ENCODE peak calls at places on chromosomes 12 and 14, in seven cellular contexts. M, A, R, T, V, U and Z are unnamed samples.

GRCh38 chr12:77954156-77954555 is 123.5 kb downstream of the NAV3 start:
- DNase-seq in M (no peak), A (no peak), R (no peak), T (no peak), V (no peak), U (no peak), Z (no peak)

GRCh38 chr14:85590784-85591183 is 60.8 kb downstream of the FLRT2 start:
- DNase-seq in M (no peak), A (no peak), R (no peak), T (no peak), V (peak), U (no peak), Z (no peak)

GRCh38 chr12:51951843-51952722 is 584 bp downstream of the ACVR1B start:
- DNase-seq in M (peak), A (no peak), R (no peak), T (no peak), V (no peak), U (peak), Z (peak)

GRCh38 chr14:60958146-60958545 is 22.7 kb downstream of the TRMT5 start:
- DNase-seq in M (no peak), A (no peak), R (no peak), T (no peak), V (no peak), U (no peak), Z (no peak)

GRCh38 chr12:111437816-111438454 is 32.2 kb downstream of the SH2B3 start:
- DNase-seq in M (no peak), A (no peak), R (no peak), T (no peak), V (peak), U (no peak), Z (peak)

GRCh38 chr12:1083086-1083887 is 92.3 kb downstream of the ERC1 start:
- DNase-seq in M (no peak), A (no peak), R (no peak), T (no peak), V (no peak), U (no peak), Z (no peak)

GRCh38 chr12:87816186-87816585 is 213.0 kb downstream of the C12orf50 start:
- DNase-seq in M (no peak), A (no peak), R (no peak), T (no peak), V (no peak), U (no peak), Z (no peak)

GRCh38 chr12:5383961-5384360 is 47.9 kb upstream of the NTF3 start:
- DNase-seq in M (no peak), A (no peak), R (no peak), T (no peak), V (no peak), U (no peak), Z (no peak)

GRCh38 chr12:57133013-57133569 is 4.8 kb downstream of the LRP1 start:
- DNase-seq in M (no peak), A (no peak), R (no peak), T (no peak), V (no peak), U (no peak), Z (no peak)

GRCh38 chr12:11461433-11461832 is 66.1 kb upstream of the PRB2 start:
- DNase-seq in M (no peak), A (no peak), R (no peak), T (no peak), V (no peak), U (no peak), Z (no peak)

GRCh38 chr14:105409379-105409778 is 10.2 kb upstream of the MTA1 start:
- DNase-seq in M (no peak), A (no peak), R (no peak), T (no peak), V (no peak), U (no peak), Z (no peak)

GRCh38 chr14:52078093-52078492 is 9.2 kb upstream of the NID2 start:
- DNase-seq in M (no peak), A (no peak), R (no peak), T (no peak), V (no peak), U (no peak), Z (no peak)

GRCh38 chr14:47772652-47773051 is 97.2 kb upstream of the MDGA2 start:
- DNase-seq in M (no peak), A (no peak), R (no peak), T (no peak), V (no peak), U (no peak), Z (no peak)

GRCh38 chr14:99884834-99885648 is 91.8 kb downstream of the EML1 start:
- DNase-seq in M (peak), A (no peak), R (no peak), T (no peak), V (no peak), U (no peak), Z (no peak)

GRCh38 chr12:5031242-5031641 is 12.4 kb upstream of the KCNA5 start:
- DNase-seq in M (no peak), A (no peak), R (no peak), T (no peak), V (no peak), U (no peak), Z (no peak)

GRCh38 chr14:52000631-52001030 is 11.3 kb downstream of the RTRAF start:
- DNase-seq in M (no peak), A (no peak), R (no peak), T (no peak), V (no peak), U (no peak), Z (no peak)

GRCh38 chr12:32305163-32305562 is 94.2 kb upstream of the FGD4 start:
- DNase-seq in M (peak), A (no peak), R (no peak), T (no peak), V (no peak), U (no peak), Z (no peak)

GRCh38 chr12:106248177-106248848 is 493 bp upstream of the CKAP4 start:
- DNase-seq in M (no peak), A (peak), R (no peak), T (peak), V (no peak), U (peak), Z (peak)

GRCh38 chr12:132278421-132279183 is 50.8 kb downstream of the GALNT9 start:
- DNase-seq in M (no peak), A (peak), R (no peak), T (no peak), V (no peak), U (no peak), Z (no peak)

GRCh38 chr14:104590240-104590965 is 10.8 kb downstream of the C14orf180 start:
- DNase-seq in M (no peak), A (peak), R (no peak), T (no peak), V (no peak), U (no peak), Z (no peak)

GRCh38 chr14:21236948-21237797 is 32.1 kb downstream of the HNRNPC start:
- DNase-seq in M (no peak), A (no peak), R (no peak), T (no peak), V (no peak), U (no peak), Z (no peak)

GRCh38 chr12:25950329-25951115 is 8.0 kb upstream of the RASSF8 start:
- DNase-seq in M (no peak), A (no peak), R (no peak), T (no peak), V (no peak), U (no peak), Z (no peak)

GRCh38 chr12:130961921-130962326 is 8.2 kb downstream of the ADGRD1 start:
- DNase-seq in M (no peak), A (peak), R (no peak), T (no peak), V (no peak), U (no peak), Z (no peak)

GRCh38 chr12:17301544-17301943 is 695.6 kb upstream of the LMO3 start:
- DNase-seq in M (no peak), A (no peak), R (no peak), T (no peak), V (no peak), U (no peak), Z (no peak)

GRCh38 chr14:70885343-70886014 is 21.8 kb upstream of the PCNX1 start:
- DNase-seq in M (no peak), A (no peak), R (no peak), T (peak), V (no peak), U (no peak), Z (no peak)

GRCh38 chr14:96275182-96276112 is 19.4 kb downstream of the BDKRB1 start:
- DNase-seq in M (peak), A (peak), R (peak), T (peak), V (no peak), U (peak), Z (peak)

GRCh38 chr12:75364918-75365317 is 26.0 kb upstream of the GLIPR1L2 start:
- DNase-seq in M (no peak), A (no peak), R (no peak), T (no peak), V (no peak), U (no peak), Z (no peak)

GRCh38 chr12:6343518-6343917 is 1.6 kb upstream of the TNFRSF1A start:
- DNase-seq in M (no peak), A (no peak), R (no peak), T (no peak), V (no peak), U (no peak), Z (no peak)

GRCh38 chr12:71440393-71441349 is 1.1 kb downstream of the LGR5 start:
- DNase-seq in M (peak), A (no peak), R (no peak), T (no peak), V (no peak), U (peak), Z (peak)

GRCh38 chr14:94113490-94113889 is 3.0 kb downstream of the IFI27 start:
- DNase-seq in M (no peak), A (no peak), R (no peak), T (no peak), V (no peak), U (no peak), Z (no peak)

GRCh38 chr12:64446295-64446694 is 5.6 kb upstream of the TBK1 start:
- DNase-seq in M (no peak), A (no peak), R (no peak), T (no peak), V (no peak), U (no peak), Z (no peak)

GRCh38 chr12:48690990-48691389 is 9.0 kb upstream of the KANSL2 start:
- DNase-seq in M (no peak), A (no peak), R (no peak), T (no peak), V (no peak), U (no peak), Z (no peak)

GRCh38 chr12:19064713-19065112 is 64.8 kb upstream of the PLEKHA5 start:
- DNase-seq in M (no peak), A (no peak), R (no peak), T (no peak), V (no peak), U (no peak), Z (no peak)